ENCODE peak calls at places on chromosomes 2 and 18, in six cellular contexts. A, X, Y, J, S and L are unnamed samples.

GRCh38 chr2:199911877-199912161 is 726 bp downstream of the C2orf69 start:
- DNase-seq in S (no peak), Y (no peak), X (no peak), J (no peak), A (no peak), L (no peak)

GRCh38 chr2:55169359-55169758 is 62.7 kb downstream of the CLHC1 start:
- DNase-seq in X (no peak), Y (no peak), S (no peak), A (no peak), J (no peak), L (no peak)

GRCh38 chr2:180849851-180850250 is 130.6 kb upstream of the UBE2E3 start:
- DNase-seq in J (no peak), S (no peak), Y (peak), X (no peak), A (no peak), L (no peak)

GRCh38 chr2:168961450-168962229 is 60.5 kb downstream of the G6PC2 start:
- DNase-seq in J (peak), X (peak), Y (peak), A (peak), S (peak), L (peak)

GRCh38 chr2:186503827-186504606 is 18.0 kb downstream of the ZC3H15 start:
- DNase-seq in X (no peak), A (no peak), Y (no peak), S (peak), J (peak), L (peak)

GRCh38 chr2:65416321-65416720 is 16.1 kb downstream of the SPRED2 start:
- DNase-seq in A (no peak), Y (no peak), X (no peak), J (no peak), S (no peak), L (no peak)

GRCh38 chr2:238632181-238633060 is 205.7 kb downstream of the ASB1 start:
- DNase-seq in A (no peak), Y (no peak), J (no peak), S (no peak), X (no peak), L (no peak)

GRCh38 chr2:130818809-130819208 is 17.9 kb upstream of the ARHGEF4 start:
- DNase-seq in X (no peak), S (no peak), Y (no peak), A (no peak), J (no peak), L (no peak)

GRCh38 chr2:121648206-121648605 is 1.1 kb downstream of the CLASP1 start:
- DNase-seq in S (peak), X (peak), A (no peak), Y (no peak), J (peak), L (peak)

GRCh38 chr18:54780285-54780861 is 47.9 kb upstream of the RAB27B start:
- DNase-seq in S (no peak), A (no peak), X (no peak), J (peak), Y (no peak), L (no peak)

GRCh38 chr2:71108091-71108490 is 21.9 kb downstream of the MCEE start:
- DNase-seq in X (no peak), J (no peak), Y (no peak), A (no peak), S (no peak), L (no peak)

GRCh38 chr18:20971886-20972267 is 139.7 kb downstream of the ROCK1 start:
- DNase-seq in J (peak), X (peak), S (peak), Y (no peak), A (no peak), L (peak)

GRCh38 chr2:241865957-241866858 is 3.3 kb upstream of the RTP5 start:
- DNase-seq in J (no peak), S (no peak), A (no peak), Y (no peak), X (no peak), L (no peak)

GRCh38 chr2:156935611-156936010 is 321.9 kb upstream of the GALNT5 start:
- DNase-seq in J (no peak), A (no peak), X (no peak), S (no peak), Y (peak), L (peak)

GRCh38 chr2:23618696-23619530 is 233.9 kb downstream of the KLHL29 start:
- DNase-seq in A (no peak), S (no peak), X (no peak), J (peak), Y (no peak), L (no peak)

GRCh38 chr2:112864072-112864471 is 27.5 kb upstream of the IL1B start:
- DNase-seq in Y (no peak), J (no peak), X (no peak), S (no peak), A (no peak), L (no peak)

GRCh38 chr2:10223932-10224720 is 78.6 kb upstream of the HPCAL1 start:
- DNase-seq in X (no peak), Y (no peak), J (no peak), S (no peak), A (no peak), L (no peak)

GRCh38 chr18:12013186-12013916 is 32.0 kb downstream of the IMPA2 start:
- DNase-seq in Y (no peak), J (no peak), X (no peak), A (no peak), S (no peak), L (no peak)

GRCh38 chr2:146523218-146523617 is 1321.6 kb upstream of the ACVR2A start:
- DNase-seq in X (no peak), S (peak), Y (peak), A (no peak), J (peak), L (peak)

GRCh38 chr18:48923746-48924580 is 26.8 kb downstream of the SMAD7 start:
- DNase-seq in X (no peak), J (peak), S (peak), Y (no peak), A (no peak), L (no peak)

GRCh38 chr2:189236066-189236465 is 56.5 kb upstream of the COL5A2 start:
- DNase-seq in J (peak), A (no peak), S (peak), Y (no peak), X (no peak), L (peak)

GRCh38 chr2:112081262-112081661 is 26.2 kb downstream of the TMEM87B start:
- DNase-seq in Y (no peak), S (no peak), J (no peak), X (no peak), A (no peak), L (no peak)

GRCh38 chr2:203585541-203585940 is 50.4 kb upstream of the RAPH1 start:
- DNase-seq in S (no peak), J (no peak), A (no peak), X (no peak), Y (no peak), L (no peak)

GRCh38 chr2:201546576-201546975 is 95.0 kb downstream of the STRADB start:
- DNase-seq in X (no peak), J (peak), A (no peak), Y (no peak), S (peak), L (no peak)

GRCh38 chr2:142721015-142721414 is 156.4 kb upstream of the KYNU start:
- DNase-seq in A (no peak), X (no peak), S (no peak), Y (no peak), J (no peak), L (no peak)

GRCh38 chr18:13629841-13630747 is 96.3 kb downstream of the FAM210A start:
- DNase-seq in A (peak), Y (no peak), X (peak), S (peak), J (peak), L (peak)

GRCh38 chr2:39938035-39938835 is 159.2 kb upstream of the THUMPD2 start:
- DNase-seq in A (no peak), X (no peak), Y (no peak), S (peak), J (peak), L (no peak)

GRCh38 chr2:40332096-40332826 is 119.6 kb downstream of the SLC8A1 start:
- DNase-seq in J (peak), X (no peak), A (no peak), Y (no peak), S (peak), L (peak)

GRCh38 chr2:240069846-240070245 is 16.5 kb upstream of the OR6B3 start:
- DNase-seq in X (no peak), A (no peak), Y (no peak), J (no peak), S (no peak), L (peak)

GRCh38 chr2:45439788-45440773 is 171.0 kb downstream of the SRBD1 start:
- DNase-seq in X (no peak), Y (no peak), J (peak), S (peak), A (no peak), L (peak)

GRCh38 chr2:52844701-52845423 is 922.7 kb upstream of the CHAC2 start:
- DNase-seq in J (peak), Y (no peak), A (no peak), S (no peak), X (no peak), L (no peak)
- TF ChIP-seq CTCF in J (no peak), Y (no peak), A (no peak), S (no peak), X (no peak), L (no peak)

GRCh38 chr2:206442516-206442853 is 847 bp upstream of the ADAM23 start:
- DNase-seq in A (no peak), J (no peak), X (no peak), S (no peak), Y (no peak), L (no peak)

GRCh38 chr2:206442854-206443734 is at the start of gene ADAM23:
- DNase-seq in S (peak), A (peak), Y (no peak), X (no peak), J (peak), L (no peak)

GRCh38 chr2:206445948-206446347 is 2.6 kb downstream of the ADAM23 start:
- DNase-seq in J (no peak), Y (no peak), X (no peak), S (no peak), A (no peak), L (no peak)

GRCh38 chr2:206438196-206438727 is 5.1 kb upstream of the ADAM23 start:
- DNase-seq in X (no peak), Y (no peak), S (peak), A (no peak), J (no peak), L (no peak)

GRCh38 chr2:206443735-206444527 is 599 bp downstream of the ADAM23 start:
- DNase-seq in X (no peak), J (no peak), S (peak), Y (no peak), A (peak), L (no peak)
- TF ChIP-seq CTCF in X (no peak), J (no peak), S (no peak), Y (peak), A (peak), L (no peak)

DNA sequence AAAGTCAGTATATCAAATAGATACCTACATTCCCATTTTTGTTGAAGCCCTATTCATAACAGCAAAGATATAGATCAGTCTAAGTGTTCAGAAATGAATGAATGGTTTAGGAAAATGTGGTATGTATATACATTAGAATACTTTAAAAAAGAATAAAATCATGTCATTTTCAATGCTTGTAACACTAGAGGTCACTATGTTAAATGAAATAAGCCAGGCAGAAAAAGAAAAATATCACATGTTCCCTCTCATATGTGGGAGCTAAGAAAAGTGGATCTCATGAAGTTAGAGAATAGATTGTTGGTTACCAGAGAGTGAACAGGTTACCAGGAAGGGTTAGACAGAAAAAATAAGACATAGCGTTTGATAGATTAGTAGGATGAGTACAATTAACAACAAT is 1111.0 kb upstream of the SLC39A10 start:
- DNase-seq in J (peak), Y (no peak), S (peak), X (no peak), A (no peak), L (peak)
- TF ChIP-seq CTCF in J (no peak), Y (peak), S (peak), X (no peak), A (no peak), L (peak)

GRCh38 chr2:46769809-46770208 is 145.8 kb downstream of the MCFD2 start:
- DNase-seq in A (no peak), Y (no peak), X (no peak), S (no peak), J (no peak), L (no peak)
- TF ChIP-seq CTCF in A (peak), Y (peak), X (no peak), S (peak), J (peak), L (peak)

GRCh38 chr2:232432598-232433184 is 23.3 kb upstream of the ALPI start:
- DNase-seq in X (no peak), J (no peak), S (no peak), A (no peak), Y (no peak), L (no peak)
- TF ChIP-seq CTCF in X (no peak), J (peak), S (peak), A (no peak), Y (no peak), L (no peak)

DNA sequence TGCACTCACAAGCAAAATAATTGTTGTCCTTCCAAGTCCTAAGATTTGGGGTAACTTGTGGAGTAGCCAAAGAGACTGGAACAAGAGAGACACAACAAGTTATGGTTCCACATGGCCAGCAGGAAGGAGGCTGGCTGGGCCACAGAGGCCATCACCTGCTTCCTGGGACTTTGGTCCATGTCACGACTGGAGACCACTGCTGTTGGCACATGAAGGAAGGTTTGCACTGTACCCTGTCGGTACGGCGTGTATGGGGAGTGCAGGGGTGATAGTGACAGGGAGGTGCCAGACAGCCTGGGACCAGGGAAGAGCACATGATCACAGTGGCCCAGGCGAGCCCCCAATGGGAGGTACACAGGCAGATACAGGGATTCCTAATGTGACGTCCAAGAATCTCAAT is 15.5 kb downstream of the SLC66A2 start:
- DNase-seq in S (no peak), Y (no peak), A (no peak), X (no peak), J (no peak), L (no peak)
- TF ChIP-seq CTCF in S (no peak), Y (no peak), A (no peak), X (no peak), J (no peak), L (no peak)

GRCh38 chr2:86297382-86298147 is 39.9 kb downstream of the REEP1 start:
- DNase-seq in Y (no peak), J (peak), S (no peak), A (peak), X (peak), L (peak)
- TF ChIP-seq CTCF in Y (no peak), J (peak), S (peak), A (peak), X (no peak), L (no peak)

GRCh38 chr2:26520065-26520464 is 42.1 kb upstream of the OTOF start:
- DNase-seq in Y (no peak), J (no peak), S (no peak), A (no peak), X (no peak), L (no peak)

GRCh38 chr2:26519396-26519991 is 41.6 kb upstream of the OTOF start:
- DNase-seq in A (peak), S (no peak), Y (no peak), J (no peak), X (no peak), L (no peak)

GRCh38 chr2:26522325-26523120 is 44.6 kb upstream of the OTOF start:
- DNase-seq in Y (no peak), X (no peak), S (peak), J (peak), A (no peak), L (no peak)

GRCh38 chr2:26521913-26522180 is 43.9 kb upstream of the OTOF start:
- DNase-seq in Y (no peak), X (no peak), A (peak), S (no peak), J (no peak), L (no peak)

DNA sequence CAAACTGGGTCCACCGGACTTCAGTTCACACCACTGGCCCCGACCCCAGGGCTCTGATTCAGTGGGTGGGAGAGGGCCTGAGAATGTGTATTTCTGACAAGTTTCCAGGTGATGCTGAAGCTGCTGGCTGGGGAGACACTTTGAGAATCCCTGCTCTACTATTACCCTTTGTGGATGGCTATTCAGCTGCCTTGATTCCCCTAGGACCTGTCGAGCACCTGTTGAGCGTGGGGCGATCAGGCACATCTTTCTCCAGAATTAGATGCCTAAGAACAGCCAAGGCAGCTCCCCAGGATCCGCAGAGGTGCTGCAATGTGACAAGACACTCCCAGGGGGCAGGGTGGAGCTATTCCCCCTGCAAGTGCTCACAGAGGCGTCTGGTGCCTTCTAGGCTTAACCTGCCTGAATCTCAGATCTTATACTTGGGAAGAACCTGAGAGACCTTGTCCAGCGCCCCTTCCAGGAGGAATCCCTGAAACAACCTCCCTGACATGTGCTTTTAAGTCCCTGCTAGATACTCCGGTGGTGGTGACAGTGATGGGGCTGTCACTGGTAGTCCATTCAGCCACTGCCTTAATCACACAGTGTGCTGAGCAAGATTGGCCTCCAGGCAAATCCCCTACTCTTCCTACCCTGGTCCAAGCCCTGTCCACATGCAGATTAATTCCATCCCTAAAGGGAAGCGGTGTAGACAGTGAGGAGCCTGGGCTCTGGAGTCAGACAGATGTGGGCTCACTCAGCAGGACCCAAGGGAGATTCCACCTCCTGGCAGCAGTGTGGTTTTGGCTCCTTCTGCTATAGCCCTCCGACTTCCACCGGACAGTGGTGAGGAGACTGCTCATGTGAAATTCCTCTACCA is 43.4 kb upstream of the OTOF start:
- DNase-seq in A (peak), X (peak), J (peak), Y (no peak), S (peak), L (peak)
- TF ChIP-seq CTCF in A (peak), X (no peak), J (peak), Y (peak), S (peak), L (peak)